ENCODE peak calls at places on chromosomes 4 and X, in four cellular contexts. U is HepG2, S is H1, N is GM12878. K is an unnamed sample.

GRCh38 chrX:125436855-125437254 is 117.2 kb downstream of the TEX13C start:
- DNase-seq in U (no peak), S (no peak), N (no peak), K (no peak)

GRCh38 chrX:118975831-118976598 is 1.6 kb downstream of the LONRF3 start:
- DNase-seq in U (peak; percentile 69), S (no peak), N (no peak), K (no peak)

GRCh38 chr4:167854881-167855280 is 237.5 kb upstream of the ANXA10 start:
- DNase-seq in U (no peak), S (no peak), N (no peak), K (no peak)

GRCh38 chrX:132820675-132821074 is 137.8 kb downstream of the HS6ST2 start:
- DNase-seq in U (no peak), S (no peak), N (no peak), K (no peak)

GRCh38 chrX:86805241-86805640 is 657.0 kb downstream of the DACH2 start:
- DNase-seq in U (no peak), S (no peak), N (no peak), K (peak; percentile 58)

GRCh38 chr4:126839066-126839465 is 793.7 kb upstream of the INTU start:
- DNase-seq in U (no peak), S (no peak), N (no peak), K (no peak)

GRCh38 chrX:39261446-39262147 is 460.3 kb downstream of the MID1IP1 start:
- DNase-seq in U (peak; percentile 0), S (no peak), N (no peak), K (peak; percentile 36)

GRCh38 chrX:135463937-135464336 is 42.2 kb downstream of the SMIM10L2A start:
- DNase-seq in U (peak; percentile 0), S (no peak), N (no peak), K (no peak)

GRCh38 chr4:181971973-181972372 is 271.2 kb upstream of the TENM3 start:
- DNase-seq in U (no peak), S (no peak), N (no peak), K (no peak)

GRCh38 chrX:140817943-140818342 is 108.4 kb downstream of the LINC00632 start:
- DNase-seq in U (no peak), S (no peak), N (no peak), K (no peak)

GRCh38 chr4:67037489-67037888 is 507.8 kb downstream of the CENPC start:
- DNase-seq in U (no peak), S (no peak), N (no peak), K (no peak)

GRCh38 chr4:2941138-2942036 is 21.8 kb downstream of the NOP14 start:
- DNase-seq in U (no peak), S (no peak), N (no peak), K (no peak)

GRCh38 chr4:79237836-79238235 is 88.0 kb downstream of the NAA11 start:
- DNase-seq in U (no peak), S (no peak), N (no peak), K (no peak)

GRCh38 chrX:13307041-13307440 is 12.8 kb downstream of the ATXN3L start:
- DNase-seq in U (no peak), S (no peak), N (no peak), K (no peak)

GRCh38 chrX:102129473-102129872 is 4.0 kb downstream of the TCEAL2 start:
- DNase-seq in U (no peak), S (no peak), N (no peak), K (no peak)

GRCh38 chr4:110287130-110287529 is 88.7 kb upstream of the ELOVL6 start:
- DNase-seq in U (no peak), S (no peak), N (peak; percentile 83), K (no peak)

GRCh38 chr4:166498541-166498940 is 625.5 kb downstream of the TLL1 start:
- DNase-seq in U (no peak), S (no peak), N (no peak), K (no peak)

GRCh38 chr4:22369901-22370562 is 145.8 kb downstream of the ADGRA3 start:
- DNase-seq in U (no peak), S (no peak), N (no peak), K (no peak)

GRCh38 chr4:47490550-47490949 is 5.5 kb downstream of the ATP10D start:
- DNase-seq in U (peak; percentile 21), S (no peak), N (no peak), K (peak; percentile 5)
- H3K4me1 ChIP-seq in U (peaks cover 9% of the 10 kb centered on the region), S (no peaks in the 10 kb centered on the region), N (peaks cover 10% of the 10 kb centered on the region), K (no peaks in the 10 kb centered on the region)

GRCh38 chr4:25078523-25078922 is 47.8 kb upstream of the LGI2 start:
- DNase-seq in U (no peak), S (no peak), N (no peak), K (no peak)

GRCh38 chr4:25080571-25080970 is 49.8 kb upstream of the LGI2 start:
- DNase-seq in U (no peak), S (no peak), N (no peak), K (no peak)

GRCh38 chr4:25076625-25077413 is 46.1 kb upstream of the LGI2 start:
- DNase-seq in U (no peak), S (no peak), N (no peak), K (no peak)

GRCh38 chr4:25085621-25086020 is 54.9 kb upstream of the LGI2 start:
- DNase-seq in U (no peak), S (no peak), N (no peak), K (no peak)

GRCh38 chr4:25081866-25082471 is 51.2 kb upstream of the LGI2 start:
- DNase-seq in U (no peak), S (no peak), N (no peak), K (no peak)
- H3K27me3 ChIP-seq in U (peaks cover 26% of the 10 kb centered on the region), S (no peaks in the 10 kb centered on the region), N (no peaks in the 10 kb centered on the region), K (no peaks in the 10 kb centered on the region)

DNA sequence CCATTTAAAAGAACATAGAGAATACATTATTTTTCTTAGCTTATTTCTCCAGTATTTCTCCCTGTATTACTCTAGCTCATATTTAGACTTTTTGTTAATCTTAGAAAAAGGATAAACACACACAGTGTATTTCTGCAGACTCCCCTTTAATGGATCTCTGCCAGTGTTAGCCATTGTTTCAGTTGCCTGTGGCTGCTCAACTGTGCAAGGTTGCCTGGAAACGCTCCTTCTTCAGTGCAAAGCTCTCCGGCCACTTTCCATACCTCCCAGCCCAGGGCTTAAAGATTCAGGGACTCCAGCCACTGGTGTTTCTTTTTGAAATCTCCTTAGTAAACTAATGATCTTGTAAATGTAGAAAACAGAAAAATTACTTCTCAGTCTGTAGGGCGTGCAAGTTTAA is 104.9 kb downstream of the SLIT2 start:
- DNase-seq in U (no peak), S (no peak), N (no peak), K (no peak)
- TF ChIP-seq SUZ12 in U (no peak), S (no peak), N (no peak), K (no peak)

DNA sequence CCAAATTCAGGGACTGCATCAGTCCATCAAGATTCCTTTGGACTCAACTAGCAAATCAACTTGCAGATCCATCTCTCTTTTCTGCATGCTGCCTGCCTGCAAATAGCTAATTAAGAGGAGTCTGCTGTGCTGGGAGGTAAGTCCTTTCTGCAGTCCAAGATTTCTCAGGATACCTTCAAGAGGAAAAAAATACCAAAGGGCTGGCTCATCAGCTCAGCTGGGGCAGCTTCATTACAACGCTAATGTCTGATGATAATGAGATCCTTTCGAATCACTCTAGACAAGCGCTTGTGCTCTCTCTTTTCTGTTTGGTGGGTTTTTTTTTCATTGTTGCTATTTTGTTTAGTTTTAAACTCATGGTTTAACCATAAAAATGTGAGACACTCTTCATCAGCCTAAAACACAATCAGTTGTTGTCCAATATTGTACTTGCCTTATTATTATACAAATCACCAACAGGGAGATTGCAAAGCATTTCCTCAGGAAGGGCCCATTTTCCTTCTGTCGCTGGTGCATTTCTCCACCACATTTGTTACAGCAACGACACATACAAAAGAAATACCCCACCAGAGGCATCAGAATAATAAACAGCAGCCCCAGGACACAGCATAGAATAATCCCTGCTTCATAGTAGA is 50.8 kb downstream of the PROM1 start:
- DNase-seq in U (no peak), S (no peak), N (no peak), K (no peak)
- H3K4me1 ChIP-seq in U (peaks cover 72% of the 10 kb centered on the region), S (peaks cover 40% of the 10 kb centered on the region), N (no peaks in the 10 kb centered on the region), K (peaks cover 5% of the 10 kb centered on the region)

DNA sequence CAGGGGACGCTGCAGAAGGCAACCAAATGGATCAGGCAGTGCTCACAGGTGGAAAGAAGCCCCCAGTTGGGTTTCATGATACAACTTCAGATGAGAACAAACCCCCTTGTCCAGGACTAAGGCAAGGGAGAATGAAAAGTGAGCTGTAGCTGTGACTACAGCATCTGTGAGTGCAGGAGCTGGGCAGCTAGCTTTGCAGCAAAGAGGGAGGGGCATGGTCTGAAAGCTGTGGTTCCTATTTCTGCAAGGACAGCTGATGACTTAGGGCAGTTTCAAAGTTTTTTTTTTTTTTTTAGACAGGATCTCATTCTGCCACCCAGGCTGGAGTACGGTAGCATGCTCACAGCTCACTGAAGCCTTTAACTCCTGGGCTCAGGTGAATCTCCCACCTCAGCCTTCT is 1317.4 kb upstream of the DIAPH2 start:
- DNase-seq in U (no peak), S (no peak), N (no peak), K (no peak)
- H3K27me3 ChIP-seq in U (no peaks in the 10 kb centered on the region), S (no peaks in the 10 kb centered on the region), N (no peaks in the 10 kb centered on the region), K (no peaks in the 10 kb centered on the region)

GRCh38 chr4:82509029-82509428 is 52.8 kb downstream of the TMEM150C start:
- DNase-seq in U (no peak), S (no peak), N (no peak), K (no peak)

GRCh38 chr4:82515705-82516104 is 46.1 kb downstream of the TMEM150C start:
- DNase-seq in U (no peak), S (no peak), N (no peak), K (no peak)

GRCh38 chr4:82513382-82513781 is 48.4 kb downstream of the TMEM150C start:
- DNase-seq in U (no peak), S (no peak), N (no peak), K (no peak)

DNA sequence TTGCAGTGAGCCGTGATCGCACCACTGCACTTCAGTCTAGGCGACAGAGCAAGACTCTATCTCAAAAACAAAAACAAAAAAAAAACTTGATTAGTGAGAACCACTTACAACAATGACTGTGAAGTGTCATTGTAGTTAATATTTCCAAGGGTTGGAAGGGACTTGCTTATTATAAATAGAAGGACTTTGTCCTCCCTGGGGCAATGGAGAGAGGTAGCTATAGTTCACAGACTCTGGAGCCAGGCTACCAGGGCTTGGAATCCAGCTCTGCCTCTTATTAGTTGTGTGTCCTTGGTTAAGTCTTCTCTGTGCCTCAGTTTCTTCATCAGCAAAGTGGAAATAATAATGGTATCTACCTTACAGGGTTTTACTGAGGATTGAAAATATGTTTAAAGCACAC is 51.6 kb downstream of the TMEM150C start:
- DNase-seq in U (no peak), S (no peak), N (no peak), K (no peak)
- TF ChIP-seq SUZ12 in U (no peak), S (no peak), N (no peak), K (no peak)

GRCh38 chr4:139556735-139557505 is 901 bp upstream of the SETD7 start:
- DNase-seq in U (no peak), S (no peak), N (no peak), K (no peak)
- H3K4me1 ChIP-seq in U (peaks cover 40% of the 10 kb centered on the region), S (peaks cover 5% of the 10 kb centered on the region), N (peaks cover 8% of the 10 kb centered on the region), K (peaks cover 2% of the 10 kb centered on the region)

GRCh38 chr4:184803884-184804283 is 21.9 kb downstream of the ACSL1 start:
- DNase-seq in U (no peak), S (no peak), N (no peak), K (no peak)
- H3K27me3 ChIP-seq in U (no peaks in the 10 kb centered on the region), S (no peaks in the 10 kb centered on the region), N (no peaks in the 10 kb centered on the region), K (no peaks in the 10 kb centered on the region)

DNA sequence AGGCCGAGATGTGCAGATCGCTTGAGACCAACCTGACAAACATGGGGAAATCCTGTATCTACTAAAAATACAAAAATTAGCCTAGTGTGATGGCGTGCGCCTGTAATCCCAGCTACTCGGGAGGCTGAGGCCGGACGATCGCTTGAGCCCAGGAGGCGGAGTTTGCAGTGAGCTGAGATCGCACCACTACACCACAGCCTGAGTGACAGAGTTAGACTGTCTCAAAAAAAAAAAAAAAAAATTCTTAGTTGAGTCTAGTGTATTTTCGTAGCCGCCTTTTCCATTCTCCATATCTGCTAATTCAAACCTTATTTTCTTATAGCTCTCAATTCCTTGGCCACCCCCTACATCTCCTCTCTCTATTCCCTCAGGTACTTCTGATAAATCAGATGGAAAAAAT is 978 bp downstream of the POLR2B start:
- DNase-seq in U (peak; percentile 31), S (no peak), N (no peak), K (no peak)
- TF ChIP-seq SUZ12 in U (no peak), S (no peak), N (no peak), K (no peak)